ENCODE peak calls at places on chromosome 10, in ten cellular contexts. K is stimulated activated CD4-positive, alpha-beta T cell treated with anti-CD3 and anti-CD28 coated beads, Interleukin-12 subunit alpha, Interleukin-12 subunit beta, amount 100 ng/mL, for 4 hours; G is HCEC 1CT; X is cardiac muscle cell; W is upper lobe of left lung; F is naive B cell; P is iPS DF 19.7; Q is CD4-positive, alpha-beta T cell; U is NCI-H82; H is left colon. R is an unnamed sample.

GRCh38 chr10:51074238-51075028 is at the start of gene PRKG1:
- DNase-seq in P (no peak), U (peak), H (peak), X (peak), G (peak), K (no peak), W (peak), Q (no peak), F (no peak), R (peak)

GRCh38 chr10:34333513-34333912 is 481.6 kb downstream of the PARD3 start:
- DNase-seq in G (peak), Q (no peak), P (no peak), F (no peak), U (no peak), K (no peak), W (no peak), H (no peak), X (no peak), R (no peak)

GRCh38 chr10:10438335-10439123 is 579.1 kb upstream of the CELF2 start:
- DNase-seq in H (no peak), G (no peak), Q (no peak), K (no peak), U (no peak), P (no peak), F (no peak), W (no peak), X (no peak), R (no peak)

GRCh38 chr10:110893559-110894179 is 21.9 kb downstream of the PDCD4 start:
- DNase-seq in X (peak), P (no peak), F (peak), Q (no peak), H (no peak), G (peak), U (peak), K (no peak), W (no peak), R (no peak)

GRCh38 chr10:37234692-37235091 is 109.3 kb downstream of the ANKRD30A start:
- DNase-seq in F (no peak), Q (no peak), G (no peak), U (no peak), X (no peak), K (no peak), H (no peak), P (no peak), W (no peak), R (no peak)

GRCh38 chr10:36790000-36790399 is 335.4 kb upstream of the ANKRD30A start:
- DNase-seq in P (no peak), X (no peak), W (no peak), H (no peak), U (no peak), K (no peak), Q (no peak), F (no peak), G (no peak), R (no peak)

GRCh38 chr10:124267231-124267885 is 151.4 kb downstream of the OAT start:
- DNase-seq in P (no peak), G (no peak), F (no peak), Q (no peak), U (no peak), W (no peak), H (no peak), K (no peak), X (no peak), R (no peak)

GRCh38 chr10:87670591-87670990 is 10.9 kb downstream of the PAPSS2 start:
- DNase-seq in U (no peak), F (no peak), X (no peak), P (no peak), G (peak), K (no peak), H (no peak), Q (no peak), W (no peak), R (no peak)

GRCh38 chr10:15898046-15898445 is 37.7 kb upstream of the MINDY3 start:
- DNase-seq in Q (no peak), P (no peak), K (no peak), F (no peak), W (no peak), G (peak), X (no peak), U (peak), H (no peak), R (no peak)

GRCh38 chr10:4246881-4247358 is 461.9 kb upstream of the KLF6 start:
- DNase-seq in H (no peak), X (no peak), K (no peak), F (no peak), W (no peak), U (no peak), G (peak), P (no peak), Q (no peak), R (no peak)

GRCh38 chr10:61130366-61130765 is 186.4 kb upstream of the RHOBTB1 start:
- DNase-seq in X (no peak), P (no peak), W (no peak), G (no peak), H (no peak), F (no peak), U (no peak), K (no peak), Q (no peak), R (no peak)

GRCh38 chr10:34523017-34523767 is 291.9 kb downstream of the PARD3 start:
- DNase-seq in W (no peak), Q (no peak), U (no peak), K (no peak), F (no peak), H (no peak), P (no peak), X (no peak), G (peak), R (no peak)

GRCh38 chr10:71621783-71622526 is 97.6 kb downstream of the C10orf105 start:
- DNase-seq in G (no peak), Q (no peak), K (no peak), W (no peak), X (peak), F (no peak), U (no peak), H (no peak), P (no peak), R (peak)